ENCODE peak calls at places on chromosomes 6 and 20, in six cellular contexts. V is Caco-2, R is psoas muscle, U is K562, M is right lobe of liver, F is mesenchymal stem cell. X is an unnamed sample. For H3K4me1 and H3K27me3, the result is how much of the 10 kb centered on the place peaks cover.

GRCh38 chr6:38773338-38773737 is 58.2 kb downstream of the DNAH8 start:
- DNase-seq in V (peak), R (no peak), U (peak), M (no peak), F (no peak), X (no peak)

GRCh38 chr20:37095108-37095608 is 639 bp downstream of the RBL1 start:
- DNase-seq in V (no peak), R (no peak), U (peak), M (no peak), F (no peak), X (no peak)

GRCh38 chr6:90493332-90493731 is 93.5 kb downstream of the MAP3K7 start:
- DNase-seq in V (no peak), R (no peak), U (no peak), M (no peak), F (peak), X (no peak)

GRCh38 chr6:20841806-20842205 is 307.5 kb downstream of the CDKAL1 start:
- DNase-seq in V (no peak), R (no peak), U (no peak), M (no peak), F (no peak), X (no peak)

GRCh38 chr6:46235242-46235641 is 64.5 kb upstream of the ENPP5 start:
- DNase-seq in V (no peak), R (no peak), U (no peak), M (no peak), F (no peak), X (no peak)

GRCh38 chr20:3873507-3873906 is 15.7 kb upstream of the PANK2 start:
- DNase-seq in V (no peak), R (no peak), U (no peak), M (no peak), F (no peak), X (no peak)

GRCh38 chr6:170030284-170031095 is 260.4 kb downstream of the DLL1 start:
- DNase-seq in V (no peak), R (no peak), U (no peak), M (peak), F (no peak), X (no peak)

GRCh38 chr6:147774856-147775255 is 266.4 kb downstream of the SAMD5 start:
- DNase-seq in V (no peak), R (no peak), U (no peak), M (no peak), F (no peak), X (no peak)

GRCh38 chr6:160919713-160920112 is 71.9 kb upstream of the MAP3K4 start:
- DNase-seq in V (no peak), R (no peak), U (no peak), M (peak), F (peak), X (no peak)

GRCh38 chr20:38927902-38928578 is 1.8 kb downstream of the FAM83D start:
- DNase-seq in V (no peak), R (no peak), U (no peak), M (no peak), F (no peak), X (no peak)

GRCh38 chr20:62501801-62502495 is 26.2 kb upstream of the GATA5 start:
- DNase-seq in V (no peak), R (no peak), U (no peak), M (no peak), F (peak), X (no peak)

GRCh38 chr6:19433101-19433500 is 404.1 kb upstream of the ID4 start:
- DNase-seq in V (no peak), R (no peak), U (no peak), M (no peak), F (no peak), X (no peak)

GRCh38 chr6:36615018-36615761 is 21.0 kb downstream of the SRSF3 start:
- DNase-seq in V (peak), R (peak), U (peak), M (peak), F (peak), X (no peak)
- H3K4me1 ChIP-seq in V (under half), R (under half), U (under half), M (under half), F (under half), X (under half)

GRCh38 chr6:124888581-124889371 is 73.5 kb upstream of the RNF217 start:
- DNase-seq in V (no peak), R (no peak), U (no peak), M (no peak), F (peak), X (no peak)
- H3K4me3 ChIP-seq in V (no peak), R (no peak), U (no peak), M (no peak), F (peak), X (no peak)

DNA sequence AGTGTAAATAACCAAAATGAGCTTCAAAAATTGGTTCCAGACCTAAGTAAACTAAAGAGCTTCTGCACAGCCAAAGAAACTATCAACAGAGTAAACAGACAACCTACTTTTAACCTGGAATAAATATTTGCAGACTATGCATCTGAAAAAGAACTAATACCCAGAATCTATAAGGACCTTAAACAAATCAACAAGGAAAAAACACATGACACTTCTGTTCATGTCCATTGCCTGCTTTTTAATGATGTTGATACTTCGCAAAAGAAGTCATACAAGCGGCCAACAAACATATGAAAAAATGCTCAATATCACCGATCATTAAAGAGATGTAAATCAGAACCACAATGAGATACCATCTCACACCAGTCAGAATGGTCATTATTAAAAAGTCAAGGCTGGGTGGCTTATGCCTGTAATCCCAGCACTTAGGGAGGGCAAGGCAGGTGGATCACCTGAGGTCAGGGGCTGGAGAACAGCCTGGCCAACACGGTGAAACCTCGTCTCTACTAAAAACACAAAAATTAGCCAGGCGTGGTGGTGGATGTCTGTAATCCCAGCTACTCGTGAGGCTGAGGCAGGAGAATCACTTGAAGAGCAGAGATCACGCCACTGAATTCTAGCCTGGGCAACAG is 42.5 kb upstream of the DST start:
- DNase-seq in V (no peak), R (no peak), U (no peak), M (no peak), F (no peak), X (no peak)
- H3K27me3 ChIP-seq in V (under half), R (under half), U (under half), M (under half), F (under half), X (under half)

GRCh38 chr20:47317127-47317895 is 39.2 kb downstream of the ZMYND8 start:
- DNase-seq in V (no peak), R (peak), U (peak), M (peak), F (peak), X (peak)
- H3K4me1 ChIP-seq in V (half or more), R (half or more), U (half or more), M (under half), F (under half), X (under half)

DNA sequence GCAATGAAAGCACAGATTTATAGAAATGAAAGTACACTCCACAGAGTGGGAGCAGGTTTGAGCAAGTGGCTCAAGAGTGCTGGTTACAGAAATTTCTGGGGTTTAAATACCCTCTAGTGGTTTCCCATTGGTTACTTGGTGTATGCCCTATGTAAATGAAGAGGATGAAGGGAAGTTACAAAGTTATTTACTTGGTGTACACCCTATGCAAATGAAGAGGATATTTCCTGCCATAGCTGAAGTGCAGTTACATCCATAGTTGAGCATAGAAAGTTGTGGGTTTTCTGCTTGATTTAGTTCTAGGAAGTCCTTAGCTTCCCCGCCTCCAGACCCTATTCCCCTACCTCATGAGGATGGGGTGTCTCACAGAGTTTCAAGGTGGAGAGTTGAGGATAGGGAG is 22.7 kb downstream of the BCAS1 start:
- DNase-seq in V (no peak), R (no peak), U (no peak), M (no peak), F (no peak), X (no peak)
- H3K4me3 ChIP-seq in V (no peak), R (no peak), U (no peak), M (no peak), F (no peak), X (no peak)

DNA sequence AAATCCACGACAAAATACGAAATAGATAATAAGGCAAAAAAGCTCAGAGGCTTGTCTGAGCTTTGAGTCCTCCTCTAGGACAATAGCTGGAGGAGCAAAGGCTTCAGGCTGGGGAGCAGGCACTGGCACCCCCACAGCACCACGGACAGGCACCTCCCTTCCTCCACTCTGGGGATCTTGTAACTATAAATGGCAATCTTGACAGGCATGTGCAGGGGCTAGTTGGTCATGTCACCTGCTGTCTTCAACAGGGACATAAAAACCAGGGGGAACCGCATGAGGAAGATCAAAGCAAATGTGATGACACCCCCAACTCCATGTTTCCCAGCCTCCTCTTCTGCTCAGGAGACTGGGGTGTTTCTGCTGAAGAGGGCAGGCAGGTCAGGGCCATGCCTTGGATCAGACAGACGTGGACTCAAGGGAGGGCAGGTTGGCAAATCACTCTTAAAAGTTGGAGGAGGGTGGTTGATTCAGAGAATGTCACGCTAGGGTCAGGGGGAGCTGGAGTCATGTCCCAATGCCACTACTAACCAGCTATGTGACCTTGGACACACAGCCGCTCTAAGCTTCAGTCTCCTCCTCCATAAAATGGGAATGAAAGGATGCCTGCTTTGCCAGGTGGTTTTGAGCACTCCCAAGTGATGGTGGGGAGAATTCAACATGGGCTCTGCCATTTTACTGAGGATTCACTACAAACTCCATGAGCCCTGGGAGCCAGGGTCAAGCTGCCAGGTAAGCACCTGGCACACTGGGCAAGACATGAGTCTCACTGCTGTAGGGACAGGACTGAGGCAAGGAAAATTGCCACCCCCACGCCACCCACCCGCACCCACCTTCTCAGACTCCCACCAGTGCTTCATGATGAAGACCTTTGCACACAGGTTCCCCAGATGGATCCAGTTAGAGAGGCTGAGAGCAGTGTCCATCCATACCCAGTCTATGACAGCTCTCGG is 48.0 kb downstream of the NPEPL1 start:
- DNase-seq in V (no peak), R (no peak), U (no peak), M (no peak), F (no peak), X (peak)
- H3K27me3 ChIP-seq in V (under half), R (under half), U (under half), M (under half), F (under half), X (under half)

DNA sequence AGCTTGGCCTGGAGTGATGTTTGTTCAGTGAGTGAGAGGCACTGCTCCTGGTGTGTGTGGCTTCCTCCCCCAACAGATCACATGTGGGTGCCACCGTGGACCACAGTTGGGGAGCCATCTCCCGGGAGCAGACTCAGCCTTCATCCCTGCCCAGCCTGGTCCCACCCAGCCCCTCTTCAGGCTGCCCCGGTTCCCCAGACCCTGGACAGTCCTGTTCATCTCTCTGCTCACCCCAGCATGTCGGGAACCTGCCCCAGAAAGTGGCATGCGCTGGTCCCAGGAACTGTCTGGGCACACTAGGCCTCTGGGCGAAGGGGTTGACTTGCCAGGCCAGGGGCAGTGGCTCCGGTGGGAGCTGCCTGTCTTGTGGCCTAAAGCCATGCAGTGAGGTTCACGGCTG is 21.5 kb upstream of the PPP1R3G start:
- DNase-seq in V (no peak), R (no peak), U (no peak), M (no peak), F (no peak), X (no peak)
- H3K4me1 ChIP-seq in V (under half), R (under half), U (under half), M (under half), F (under half), X (under half)

GRCh38 chr20:44720617-44720993 is 5.4 kb downstream of the CCN5 start:
- DNase-seq in V (no peak), R (peak), U (no peak), M (no peak), F (peak), X (no peak)
- H3K4me3 ChIP-seq in V (no peak), R (no peak), U (no peak), M (no peak), F (peak), X (no peak)